ENCODE peak calls at places on chromosomes 12 and 14, in four cellular contexts. One of them, this sample, is unnamed.

GRCh38 chr14:94163806-94164205 is 10.3 kb upstream of the PPP4R4 start:
- DNase-seq in PC-9: no peak
- DNase-seq in endothelial cell of umbilical vein: no peak
- DNase-seq in GM12865: no peak
- DNase-seq in this sample: no peak

GRCh38 chr14:62206456-62206855 is 444.2 kb downstream of the SNAPC1 start:
- DNase-seq in endothelial cell of umbilical vein: peak
- DNase-seq in GM12865: no peak
- DNase-seq in PC-9: no peak
- DNase-seq in this sample: peak

GRCh38 chr12:77686760-77687159 is 143.9 kb upstream of the NAV3 start:
- DNase-seq in GM12865: no peak
- DNase-seq in endothelial cell of umbilical vein: peak
- DNase-seq in PC-9: no peak
- DNase-seq in this sample: peak

GRCh38 chr12:4292266-4293063 is 18.9 kb downstream of the CCND2 start:
- DNase-seq in endothelial cell of umbilical vein: no peak
- DNase-seq in PC-9: no peak
- DNase-seq in GM12865: no peak
- DNase-seq in this sample: no peak

GRCh38 chr14:106491851-106492250 is 965.5 kb downstream of the TMEM121 start:
- DNase-seq in GM12865: no peak
- DNase-seq in PC-9: no peak
- DNase-seq in endothelial cell of umbilical vein: no peak
- DNase-seq in this sample: no peak

GRCh38 chr14:30194769-30195168 is 267.1 kb upstream of the PRKD1 start:
- DNase-seq in GM12865: no peak
- DNase-seq in endothelial cell of umbilical vein: no peak
- DNase-seq in PC-9: no peak
- DNase-seq in this sample: peak

GRCh38 chr12:47190905-47191304 is 111.1 kb upstream of the AMIGO2 start:
- DNase-seq in GM12865: no peak
- DNase-seq in PC-9: no peak
- DNase-seq in endothelial cell of umbilical vein: no peak
- DNase-seq in this sample: no peak

GRCh38 chr12:114982760-114983159 is 298.8 kb upstream of the TBX3 start:
- DNase-seq in GM12865: no peak
- DNase-seq in endothelial cell of umbilical vein: no peak
- DNase-seq in PC-9: no peak
- DNase-seq in this sample: peak

GRCh38 chr12:22981711-22982110 is 356.7 kb downstream of the ETNK1 start:
- DNase-seq in endothelial cell of umbilical vein: no peak
- DNase-seq in PC-9: no peak
- DNase-seq in GM12865: no peak
- DNase-seq in this sample: peak

GRCh38 chr12:97921957-97922722 is 459.5 kb downstream of the RMST start:
- DNase-seq in GM12865: no peak
- DNase-seq in endothelial cell of umbilical vein: peak
- DNase-seq in PC-9: no peak
- DNase-seq in this sample: peak

GRCh38 chr12:76784600-76785051 is 20.7 kb downstream of the ZDHHC17 start:
- DNase-seq in GM12865: no peak
- DNase-seq in PC-9: no peak
- DNase-seq in endothelial cell of umbilical vein: no peak
- DNase-seq in this sample: peak

GRCh38 chr14:101473045-101473729 is 88.1 kb upstream of the DIO3 start:
- DNase-seq in endothelial cell of umbilical vein: no peak
- DNase-seq in PC-9: no peak
- DNase-seq in GM12865: no peak
- DNase-seq in this sample: no peak

GRCh38 chr14:85112762-85113161 is 417.2 kb upstream of the FLRT2 start:
- DNase-seq in GM12865: no peak
- DNase-seq in PC-9: no peak
- DNase-seq in endothelial cell of umbilical vein: no peak
- DNase-seq in this sample: no peak

GRCh38 chr14:55502746-55503284 is 62.4 kb upstream of the TBPL2 start:
- DNase-seq in GM12865: no peak
- DNase-seq in endothelial cell of umbilical vein: no peak
- DNase-seq in PC-9: no peak
- DNase-seq in this sample: no peak

GRCh38 chr12:43863770-43864366 is 28.0 kb downstream of the TMEM117 start:
- DNase-seq in PC-9: no peak
- DNase-seq in GM12865: no peak
- DNase-seq in endothelial cell of umbilical vein: no peak
- DNase-seq in this sample: no peak

GRCh38 chr14:64828096-64828495 is 51.6 kb downstream of the SPTB start:
- DNase-seq in PC-9: no peak
- DNase-seq in endothelial cell of umbilical vein: no peak
- DNase-seq in GM12865: no peak
- DNase-seq in this sample: no peak

GRCh38 chr12:92096346-92097136 is 49.1 kb downstream of the BTG1 start:
- DNase-seq in GM12865: peak
- DNase-seq in PC-9: no peak
- DNase-seq in endothelial cell of umbilical vein: peak
- DNase-seq in this sample: peak

GRCh38 chr14:52272375-52272774 is 4.9 kb downstream of the PTGDR start:
- DNase-seq in PC-9: no peak
- DNase-seq in endothelial cell of umbilical vein: no peak
- DNase-seq in GM12865: peak
- DNase-seq in this sample: peak

GRCh38 chr14:36518586-36519430 is 1.2 kb downstream of the NKX2-1 start:
- DNase-seq in PC-9: no peak
- DNase-seq in GM12865: no peak
- DNase-seq in endothelial cell of umbilical vein: no peak
- DNase-seq in this sample: no peak

GRCh38 chr14:36518031-36518585 is 1.9 kb downstream of the NKX2-1 start:
- DNase-seq in PC-9: no peak
- DNase-seq in GM12865: no peak
- DNase-seq in endothelial cell of umbilical vein: no peak
- DNase-seq in this sample: no peak

GRCh38 chr14:36515896-36516718 is 3.9 kb downstream of the NKX2-1 start:
- DNase-seq in endothelial cell of umbilical vein: no peak
- DNase-seq in PC-9: no peak
- DNase-seq in GM12865: no peak
- DNase-seq in this sample: no peak

GRCh38 chr14:36516719-36517241 is 3.3 kb downstream of the NKX2-1 start:
- DNase-seq in endothelial cell of umbilical vein: no peak
- DNase-seq in PC-9: no peak
- DNase-seq in GM12865: no peak
- DNase-seq in this sample: no peak

DNA sequence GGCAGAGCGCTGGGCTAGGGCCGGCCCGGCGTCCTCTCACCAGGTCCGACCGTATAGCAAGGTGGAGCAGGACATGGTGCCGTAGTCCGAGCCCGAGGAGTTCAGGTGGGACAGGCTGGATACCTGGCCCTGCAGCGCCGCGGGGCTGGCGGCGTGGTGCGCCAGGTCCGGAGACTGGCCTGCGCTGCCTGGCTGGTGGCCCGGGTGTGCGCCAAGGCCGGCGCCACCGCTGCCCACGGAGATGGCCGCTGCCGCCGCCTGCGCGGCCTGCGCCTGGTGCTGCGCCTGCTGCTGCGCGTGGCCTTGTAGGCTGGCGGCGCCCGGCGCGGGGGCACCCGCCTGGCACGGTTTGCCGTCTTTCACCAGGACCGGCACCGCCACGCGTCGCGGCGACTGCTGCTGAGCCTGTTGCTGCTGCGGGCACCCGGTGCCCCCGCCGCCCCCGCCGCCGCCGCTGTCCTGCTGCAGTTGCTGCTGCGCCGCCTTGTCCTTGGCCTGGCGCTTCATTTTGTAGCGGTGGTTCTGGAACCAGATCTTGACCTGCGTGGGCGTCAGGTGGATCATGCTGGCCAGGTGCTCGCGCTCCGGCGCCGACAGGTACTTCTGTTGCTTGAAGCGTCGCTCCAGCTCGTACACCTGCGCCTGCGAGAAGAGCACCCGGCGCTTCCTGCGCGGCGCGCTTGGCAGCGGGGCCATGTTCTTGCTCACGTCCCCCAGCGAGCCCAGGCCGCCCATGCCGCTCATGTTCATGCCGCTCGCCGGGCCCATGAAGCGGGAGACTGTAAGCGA is 2.6 kb downstream of the NKX2-1 start:
- DNase-seq in GM12865: no peak
- DNase-seq in PC-9: no peak
- DNase-seq in endothelial cell of umbilical vein: no peak
- DNase-seq in this sample: no peak
- H3K4me3 ChIP-seq in GM12865: no peak
- H3K4me3 ChIP-seq in PC-9: no peak
- H3K4me3 ChIP-seq in endothelial cell of umbilical vein: no peak
- H3K4me3 ChIP-seq in this sample: no peak

GRCh38 chr12:113136128-113136989 is 798 bp upstream of the RASAL1 start:
- DNase-seq in PC-9: no peak
- DNase-seq in endothelial cell of umbilical vein: no peak
- DNase-seq in GM12865: no peak
- DNase-seq in this sample: no peak
- TF ChIP-seq CTCF in PC-9: no peak
- TF ChIP-seq CTCF in endothelial cell of umbilical vein: no peak
- TF ChIP-seq CTCF in GM12865: no peak
- TF ChIP-seq CTCF in this sample: no peak

DNA sequence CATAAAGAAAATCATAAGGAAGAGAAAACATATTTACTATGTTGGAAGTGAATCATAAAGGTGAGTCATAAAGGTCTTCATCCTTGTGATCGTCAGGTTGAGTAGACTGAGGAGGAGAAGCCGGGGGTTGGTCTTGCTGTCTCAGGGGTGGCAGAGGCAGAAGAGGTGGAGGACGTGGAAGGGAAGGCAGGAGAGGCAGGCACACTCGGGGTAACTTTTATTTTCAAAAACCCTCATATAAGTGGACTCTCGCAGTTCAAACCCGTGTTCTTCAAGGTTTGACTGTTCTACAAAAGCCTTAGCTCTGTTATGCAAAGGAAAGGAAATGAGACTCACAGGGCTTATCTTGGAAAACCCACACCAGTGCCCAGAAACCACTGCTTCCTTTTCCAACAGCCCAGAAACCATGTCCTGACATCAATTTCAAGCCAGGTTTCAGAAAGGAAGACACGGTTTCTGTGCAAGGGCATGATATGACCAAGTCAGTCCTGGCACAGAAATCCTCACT is 14.0 kb downstream of the SMCO2 start:
- DNase-seq in GM12865: peak
- DNase-seq in PC-9: peak
- DNase-seq in endothelial cell of umbilical vein: peak
- DNase-seq in this sample: peak
- H3K4me3 ChIP-seq in GM12865: no peak
- H3K4me3 ChIP-seq in PC-9: no peak
- H3K4me3 ChIP-seq in endothelial cell of umbilical vein: no peak
- H3K4me3 ChIP-seq in this sample: no peak

GRCh38 chr12:6539276-6540134 is 5.2 kb downstream of the GAPDH start:
- DNase-seq in GM12865: peak
- DNase-seq in endothelial cell of umbilical vein: no peak
- DNase-seq in PC-9: no peak
- DNase-seq in this sample: no peak
- TF ChIP-seq CTCF in GM12865: no peak
- TF ChIP-seq CTCF in endothelial cell of umbilical vein: no peak
- TF ChIP-seq CTCF in PC-9: no peak
- TF ChIP-seq CTCF in this sample: no peak

GRCh38 chr14:67487937-67488893 is at the start of gene TMEM229B:
- DNase-seq in PC-9: no peak
- DNase-seq in GM12865: peak
- DNase-seq in endothelial cell of umbilical vein: no peak
- DNase-seq in this sample: no peak
- H3K4me3 ChIP-seq in PC-9: no peak
- H3K4me3 ChIP-seq in GM12865: peak
- H3K4me3 ChIP-seq in endothelial cell of umbilical vein: no peak
- H3K4me3 ChIP-seq in this sample: no peak

GRCh38 chr14:104969741-104970230 is 8.4 kb downstream of the AHNAK2 start:
- DNase-seq in PC-9: no peak
- DNase-seq in GM12865: no peak
- DNase-seq in endothelial cell of umbilical vein: no peak
- DNase-seq in this sample: no peak
- TF ChIP-seq CTCF in PC-9: no peak
- TF ChIP-seq CTCF in GM12865: no peak
- TF ChIP-seq CTCF in endothelial cell of umbilical vein: no peak
- TF ChIP-seq CTCF in this sample: no peak

GRCh38 chr12:85280138-85280983 is at the start of gene ALX1:
- DNase-seq in GM12865: no peak
- DNase-seq in endothelial cell of umbilical vein: peak
- DNase-seq in PC-9: no peak
- DNase-seq in this sample: peak

GRCh38 chr12:85277900-85278597 is 2.0 kb upstream of the ALX1 start:
- DNase-seq in GM12865: no peak
- DNase-seq in PC-9: no peak
- DNase-seq in endothelial cell of umbilical vein: no peak
- DNase-seq in this sample: no peak

GRCh38 chr12:85279449-85280137 is 427 bp upstream of the ALX1 start:
- DNase-seq in endothelial cell of umbilical vein: peak
- DNase-seq in PC-9: no peak
- DNase-seq in GM12865: no peak
- DNase-seq in this sample: no peak

GRCh38 chr12:85280984-85281946 is 1.2 kb downstream of the ALX1 start:
- DNase-seq in GM12865: no peak
- DNase-seq in PC-9: no peak
- DNase-seq in endothelial cell of umbilical vein: peak
- DNase-seq in this sample: no peak

GRCh38 chr12:85278598-85279448 is 1.2 kb upstream of the ALX1 start:
- DNase-seq in GM12865: no peak
- DNase-seq in endothelial cell of umbilical vein: no peak
- DNase-seq in PC-9: no peak
- DNase-seq in this sample: no peak
- H3K4me3 ChIP-seq in GM12865: no peak
- H3K4me3 ChIP-seq in endothelial cell of umbilical vein: no peak
- H3K4me3 ChIP-seq in PC-9: no peak
- H3K4me3 ChIP-seq in this sample: no peak

GRCh38 chr12:12108441-12109058 is 37.8 kb downstream of the BCL2L14 start:
- DNase-seq in GM12865: no peak
- DNase-seq in PC-9: no peak
- DNase-seq in endothelial cell of umbilical vein: no peak
- DNase-seq in this sample: no peak

GRCh38 chr12:12107678-12108077 is 36.9 kb downstream of the BCL2L14 start:
- DNase-seq in PC-9: no peak
- DNase-seq in endothelial cell of umbilical vein: no peak
- DNase-seq in GM12865: no peak
- DNase-seq in this sample: no peak
- TF ChIP-seq CTCF in PC-9: no peak
- TF ChIP-seq CTCF in endothelial cell of umbilical vein: no peak
- TF ChIP-seq CTCF in GM12865: no peak
- TF ChIP-seq CTCF in this sample: no peak

This sample was measured in fibroblast of mammary gland.